ENCODE peak calls at places on chromosome 2, in seven cellular contexts. V is M059J; J is activated naive CD8-positive, alpha-beta T cell treated with anti-CD3 and anti-CD28 coated beads, Interleukin-2, amount 10 ng/mL, durations not matched to agents 7 days and 5 days; F is PC-9; M is fibroblast of mammary gland; B is SHP77; N is activated CD8-positive, alpha-beta memory T cell treated with anti-CD3 and anti-CD28 coated beads for 48 hours. O is an unnamed sample.

GRCh38 chr2:74399785-74400184 is 19.7 kb upstream of the DCTN1 start:
- DNase-seq in M (peak), F (no peak), J (no peak), B (no peak), V (peak), N (no peak), O (no peak)

GRCh38 chr2:19541884-19542283 is 183.5 kb upstream of the OSR1 start:
- DNase-seq in B (no peak), V (peak), F (no peak), J (no peak), M (no peak), N (no peak), O (no peak)

GRCh38 chr2:78082555-78082954 is 560.4 kb upstream of the LRRTM4 start:
- DNase-seq in F (no peak), N (no peak), V (no peak), J (no peak), B (no peak), M (no peak), O (no peak)

GRCh38 chr2:23418490-23418911 is 33.5 kb downstream of the KLHL29 start:
- DNase-seq in N (no peak), V (peak), B (no peak), J (no peak), F (no peak), M (peak), O (no peak)

GRCh38 chr2:128485761-128486639 is 167.3 kb upstream of the HS6ST1 start:
- DNase-seq in F (no peak), J (no peak), V (no peak), M (no peak), N (no peak), B (no peak), O (no peak)

GRCh38 chr2:143471550-143471949 is 342.3 kb downstream of the ARHGAP15 start:
- DNase-seq in V (no peak), N (no peak), B (no peak), F (no peak), M (no peak), J (no peak), O (no peak)

GRCh38 chr2:199955007-199955338 is 318 bp downstream of the TYW5 start:
- DNase-seq in F (no peak), B (no peak), M (no peak), J (no peak), V (no peak), N (no peak), O (no peak)

GRCh38 chr2:137806102-137806805 is 158.0 kb upstream of the HNMT start:
- DNase-seq in V (no peak), N (no peak), F (no peak), M (no peak), J (no peak), B (no peak), O (no peak)

GRCh38 chr2:134398300-134398699 is 144.4 kb downstream of the MGAT5 start:
- DNase-seq in N (no peak), V (peak), M (peak), J (no peak), F (no peak), B (no peak), O (no peak)

GRCh38 chr2:46335966-46336436 is 38.8 kb downstream of the EPAS1 start:
- DNase-seq in J (no peak), V (no peak), B (no peak), F (no peak), N (no peak), M (no peak), O (no peak)

GRCh38 chr2:237932731-237933131 is 34.1 kb upstream of the UBE2F start:
- DNase-seq in M (peak), B (no peak), N (no peak), V (peak), F (no peak), J (no peak), O (no peak)

GRCh38 chr2:170377469-170378207 is 199.7 kb downstream of the MYO3B start:
- DNase-seq in F (no peak), N (no peak), B (no peak), V (no peak), M (no peak), J (no peak), O (no peak)

GRCh38 chr2:3186766-3187165 is 190.9 kb downstream of the EIPR1 start:
- DNase-seq in J (no peak), F (no peak), B (no peak), M (no peak), V (no peak), N (no peak), O (no peak)

GRCh38 chr2:218754201-218754600 is 27.7 kb upstream of the CYP27A1 start:
- DNase-seq in B (no peak), V (no peak), J (no peak), F (no peak), M (no peak), N (no peak), O (no peak)

GRCh38 chr2:127648321-127648720 is 2.4 kb downstream of the GPR17 start:
- DNase-seq in F (no peak), M (no peak), B (no peak), V (peak), J (no peak), N (no peak), O (no peak)

O was measured in stimulated activated CD8-positive, alpha-beta memory T cell treated with anti-CD3 and anti-CD28 coated beads, Interleukin-7, amount 100 ng/mL, for 24 hours.